ENCODE peak calls at places on chromosome 14, in four cellular contexts. H is substantia nigra; L is EL; I is activated CD4-positive, alpha-beta T cell treated with anti-CD3 and anti-CD28 coated beads, Interleukin-2, amount 50 U/mL, for 48 hours. J is an unnamed sample.

GRCh38 chr14:91302391-91302790 is 57.9 kb upstream of the GPR68 start:
- DNase-seq in H (no peak), I (no peak), L (no peak), J (no peak)

GRCh38 chr14:58639842-58640484 is 2.2 kb downstream of the DACT1 start:
- DNase-seq in L (peak; percentile 85), H (peak; percentile 35), I (peak; percentile 16), J (peak; percentile 7)

GRCh38 chr14:37546621-37547447 is 48.2 kb downstream of the FOXA1 start:
- DNase-seq in I (no peak), L (peak; percentile 43), H (no peak), J (no peak)

GRCh38 chr14:57390806-57391562 is 598 bp downstream of the NAA30 start:
- DNase-seq in H (peak; percentile 69), L (peak; percentile 40), I (peak; percentile 45), J (peak; percentile 33)

GRCh38 chr14:49966304-49966809 is 73.5 kb downstream of the ARF6 start:
- DNase-seq in I (no peak), L (no peak), H (no peak), J (no peak)

GRCh38 chr14:105927661-105928060 is 401.3 kb downstream of the TMEM121 start:
- DNase-seq in L (no peak), H (no peak), I (no peak), J (no peak)

GRCh38 chr14:103346286-103346685 is 12.2 kb downstream of the EIF5 start:
- DNase-seq in I (no peak), H (no peak), L (peak; percentile 33), J (no peak)

GRCh38 chr14:21978184-21978998 is 304.8 kb upstream of the OR4E1 start:
- DNase-seq in L (peak; percentile 24), I (peak; percentile 57), H (no peak), J (no peak)

GRCh38 chr14:54654600-54654999 is 87.7 kb downstream of the SAMD4A start:
- DNase-seq in L (no peak), I (no peak), H (no peak), J (no peak)

GRCh38 chr14:72745991-72746980 is 147.6 kb downstream of the DPF3 start:
- DNase-seq in L (peak; percentile 93), H (no peak), I (no peak), J (no peak)

GRCh38 chr14:50040401-50040775 is 76.0 kb downstream of the VCPKMT start:
- DNase-seq in I (peak; percentile 45), H (no peak), L (peak; percentile 86), J (peak; percentile 22)

GRCh38 chr14:48726080-48726642 is 860.0 kb downstream of the RPS29 start:
- DNase-seq in L (no peak), I (no peak), H (no peak), J (no peak)

GRCh38 chr14:47278233-47278842 is 397.1 kb downstream of the MDGA2 start:
- DNase-seq in H (peak; percentile 11), I (peak; percentile 37), L (no peak), J (peak; percentile 8)

GRCh38 chr14:94532462-94532861 is 23.2 kb upstream of the SERPINA12 start:
- DNase-seq in L (peak; percentile 41), H (no peak), I (no peak), J (no peak)

GRCh38 chr14:81233615-81234014 is 12.9 kb upstream of the GTF2A1 start:
- DNase-seq in L (no peak), I (no peak), H (no peak), J (no peak)

GRCh38 chr14:103001651-103002396 is 55.5 kb downstream of the CDC42BPB start:
- DNase-seq in L (no peak), I (no peak), H (no peak), J (no peak)

GRCh38 chr14:23299558-23299957 is 3.1 kb downstream of the PPP1R3E start:
- DNase-seq in I (no peak), L (peak; percentile 53), H (no peak), J (no peak)

GRCh38 chr14:23177181-23177580 is 6.3 kb downstream of the SLC7A8 start:
- DNase-seq in I (no peak), L (no peak), H (no peak), J (no peak)

GRCh38 chr14:29216316-29216715 is 449.7 kb downstream of the FOXG1 start:
- DNase-seq in H (no peak), I (no peak), L (no peak), J (no peak)

GRCh38 chr14:100594625-100594951 is 7.4 kb upstream of the BEGAIN start:
- DNase-seq in H (no peak), L (no peak), I (no peak), J (no peak)

GRCh38 chr14:59890676-59891075 is 20.1 kb upstream of the RTN1 start:
- DNase-seq in L (no peak), H (no peak), I (no peak), J (no peak)

GRCh38 chr14:75422169-75422568 is 5.7 kb upstream of the JDP2 start:
- DNase-seq in L (peak; percentile 78), H (no peak), I (no peak), J (peak; percentile 10)

GRCh38 chr14:99137001-99137700 is 134.8 kb downstream of the BCL11B start:
- DNase-seq in I (no peak), L (no peak), H (no peak), J (no peak)

GRCh38 chr14:71597955-71598659 is 334.1 kb upstream of the RGS6 start:
- DNase-seq in H (no peak), I (no peak), L (no peak), J (no peak)

GRCh38 chr14:55973285-55973800 is 144.9 kb upstream of the PELI2 start:
- DNase-seq in H (no peak), L (no peak), I (no peak), J (no peak)

GRCh38 chr14:36655963-36656768 is 5.5 kb upstream of the PAX9 start:
- DNase-seq in I (no peak), H (no peak), L (no peak), J (no peak)

GRCh38 chr14:31360919-31361662 is 59.3 kb downstream of the HEATR5A start:
- DNase-seq in I (no peak), H (no peak), L (peak; percentile 72), J (no peak)

GRCh38 chr14:50351016-50351415 is 38.9 kb downstream of the DMAC2L start:
- DNase-seq in H (no peak), I (no peak), L (peak; percentile 89), J (no peak)

GRCh38 chr14:35964736-35965135 is 138.6 kb downstream of the BRMS1L start:
- DNase-seq in L (no peak), I (no peak), H (no peak), J (no peak)

GRCh38 chr14:22822619-22823551 is 6.8 kb upstream of the MRPL52 start:
- DNase-seq in H (peak; percentile 45), I (peak; percentile 67), L (peak; percentile 93), J (peak; percentile 67)

GRCh38 chr14:63542231-63542999 is 762 bp downstream of the PPP2R5E start:
- DNase-seq in I (peak; percentile 13), H (peak; percentile 30), L (peak; percentile 43), J (no peak)

GRCh38 chr14:22593189-22593588 is 4.2 kb upstream of the DAD1 start:
- DNase-seq in H (no peak), I (no peak), L (no peak), J (no peak)

GRCh38 chr14:65432361-65432948 is 19.9 kb downstream of the FUT8 start:
- DNase-seq in I (no peak), H (no peak), L (no peak), J (no peak)

GRCh38 chr14:102087762-102088011 is 843 bp upstream of the HSP90AA1 start:
- DNase-seq in L (no peak), H (no peak), I (no peak), J (no peak)

GRCh38 chr14:104293851-104294627 is 155.7 kb downstream of the KIF26A start:
- DNase-seq in L (no peak), H (no peak), I (no peak), J (no peak)

GRCh38 chr14:99751539-99752485 is 41.4 kb upstream of the EML1 start:
- DNase-seq in H (no peak), L (peak; percentile 73), I (no peak), J (no peak)

J was measured in activated T-cell treated with anti-CD3 and anti-CD28 coated beads for 48 hours.